ENCODE peak calls at places on chromosomes 2 and 18, in six cellular contexts. One of them, this sample, is unnamed.

GRCh38 chr2:467892-468630 is 180.2 kb upstream of the ALKAL2 start:
- DNase-seq in astrocyte of the spinal cord: no peak
- DNase-seq in AG04449: no peak
- DNase-seq in NB4: no peak
- DNase-seq in adrenal gland: no peak
- DNase-seq in ovary: no peak
- DNase-seq in this sample: no peak

GRCh38 chr2:118716102-118716501 is 131.3 kb downstream of the EN1 start:
- DNase-seq in NB4: no peak
- DNase-seq in astrocyte of the spinal cord: no peak
- DNase-seq in AG04449: no peak
- DNase-seq in adrenal gland: no peak
- DNase-seq in ovary: no peak
- DNase-seq in this sample: no peak

GRCh38 chr2:38535745-38536506 is 66.8 kb downstream of the HNRNPLL start:
- DNase-seq in AG04449: no peak
- DNase-seq in ovary: peak; percentile 86
- DNase-seq in astrocyte of the spinal cord: peak; percentile 55
- DNase-seq in adrenal gland: peak; percentile 87
- DNase-seq in NB4: peak; percentile 82
- DNase-seq in this sample: peak; percentile 92

GRCh38 chr2:26623541-26624497 is 17.3 kb downstream of the CIB4 start:
- DNase-seq in astrocyte of the spinal cord: no peak
- DNase-seq in NB4: no peak
- DNase-seq in ovary: peak; percentile 55
- DNase-seq in adrenal gland: peak; percentile 71
- DNase-seq in AG04449: no peak
- DNase-seq in this sample: no peak

GRCh38 chr2:206642075-206643025 is at the start of gene FAM237A:
- DNase-seq in NB4: peak; percentile 38
- DNase-seq in astrocyte of the spinal cord: peak; percentile 72
- DNase-seq in adrenal gland: peak; percentile 53
- DNase-seq in ovary: no peak
- DNase-seq in AG04449: no peak
- DNase-seq in this sample: peak; percentile 70

GRCh38 chr2:232976666-232977437 is 36.2 kb downstream of the NGEF start:
- DNase-seq in ovary: no peak
- DNase-seq in NB4: no peak
- DNase-seq in AG04449: no peak
- DNase-seq in astrocyte of the spinal cord: no peak
- DNase-seq in adrenal gland: no peak
- DNase-seq in this sample: peak; percentile 56

GRCh38 chr18:11167778-11168177 is 18.4 kb upstream of the PIEZO2 start:
- DNase-seq in AG04449: peak; percentile 67
- DNase-seq in adrenal gland: no peak
- DNase-seq in astrocyte of the spinal cord: peak; percentile 51
- DNase-seq in ovary: no peak
- DNase-seq in NB4: no peak
- DNase-seq in this sample: no peak

GRCh38 chr2:45743531-45744391 is 92.3 kb downstream of the PRKCE start:
- DNase-seq in adrenal gland: peak; percentile 25
- DNase-seq in AG04449: no peak
- DNase-seq in NB4: no peak
- DNase-seq in astrocyte of the spinal cord: peak; percentile 76
- DNase-seq in ovary: peak; percentile 32
- DNase-seq in this sample: no peak

GRCh38 chr2:106165064-106165463 is 29.0 kb downstream of the UXS1 start:
- DNase-seq in adrenal gland: no peak
- DNase-seq in AG04449: no peak
- DNase-seq in astrocyte of the spinal cord: no peak
- DNase-seq in ovary: no peak
- DNase-seq in NB4: peak; percentile 37
- DNase-seq in this sample: no peak

GRCh38 chr2:230909841-230910545 is 15.0 kb downstream of the GPR55 start:
- DNase-seq in AG04449: no peak
- DNase-seq in NB4: no peak
- DNase-seq in astrocyte of the spinal cord: no peak
- DNase-seq in adrenal gland: no peak
- DNase-seq in ovary: no peak
- DNase-seq in this sample: peak; percentile 62

GRCh38 chr2:235494716-235495372 is 1.0 kb downstream of the AGAP1 start:
- DNase-seq in NB4: no peak
- DNase-seq in ovary: peak; percentile 52
- DNase-seq in adrenal gland: peak; percentile 60
- DNase-seq in AG04449: no peak
- DNase-seq in astrocyte of the spinal cord: peak; percentile 33
- DNase-seq in this sample: no peak
- TF ChIP-seq CTCF in NB4: no peak
- TF ChIP-seq CTCF in ovary: no peak
- TF ChIP-seq CTCF in adrenal gland: no peak
- TF ChIP-seq CTCF in AG04449: peak; percentile 5
- TF ChIP-seq CTCF in astrocyte of the spinal cord: no peak
- TF ChIP-seq CTCF in this sample: peak; percentile 46

DNA sequence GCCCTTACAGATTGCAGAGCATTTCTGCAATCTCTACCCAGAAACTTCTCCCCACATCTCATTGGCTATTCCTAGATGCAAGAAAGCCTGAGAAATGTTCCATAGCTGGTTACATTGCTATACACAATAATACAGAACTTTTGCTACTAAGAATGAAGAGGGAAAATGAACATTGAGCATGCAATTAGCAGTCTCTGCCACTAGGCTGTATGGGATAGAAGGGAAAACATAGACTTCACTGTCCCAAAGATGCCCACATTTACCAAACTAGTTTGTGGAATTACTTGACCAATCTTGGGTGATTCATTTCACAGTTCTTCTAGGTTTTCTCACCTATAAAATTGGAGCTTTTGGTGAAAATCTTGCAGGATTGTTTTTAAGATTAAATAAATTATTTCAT is 265.7 kb upstream of the NT5C1B start:
- DNase-seq in AG04449: no peak
- DNase-seq in adrenal gland: no peak
- DNase-seq in NB4: no peak
- DNase-seq in astrocyte of the spinal cord: no peak
- DNase-seq in ovary: no peak
- DNase-seq in this sample: no peak
- TF ChIP-seq CTCF in AG04449: peak; percentile 39
- TF ChIP-seq CTCF in adrenal gland: peak; percentile 4
- TF ChIP-seq CTCF in NB4: peak; percentile 39
- TF ChIP-seq CTCF in astrocyte of the spinal cord: peak; percentile 53
- TF ChIP-seq CTCF in ovary: no peak
- TF ChIP-seq CTCF in this sample: peak; percentile 67

DNA sequence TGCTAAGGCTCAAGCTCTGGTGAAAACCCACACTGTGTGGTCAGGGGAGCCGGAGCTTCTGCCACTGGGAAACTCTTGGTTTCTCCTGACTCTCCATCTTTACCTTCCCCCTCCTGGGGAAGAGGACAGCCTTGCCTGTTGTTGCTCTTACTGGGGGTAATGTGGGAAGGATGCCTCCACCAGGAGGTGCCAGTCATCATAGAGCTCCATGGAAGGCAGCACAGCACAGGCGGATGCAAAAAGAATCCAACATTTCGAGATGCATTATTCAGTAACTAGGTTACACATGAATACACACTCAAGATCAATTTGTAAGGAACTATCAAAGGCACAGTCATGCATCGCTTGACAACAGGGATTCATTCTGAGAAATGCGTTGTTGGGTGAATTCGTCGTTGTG is 322.6 kb downstream of the AFF3 start:
- DNase-seq in ovary: no peak
- DNase-seq in astrocyte of the spinal cord: no peak
- DNase-seq in adrenal gland: no peak
- DNase-seq in AG04449: no peak
- DNase-seq in NB4: peak; percentile 10
- DNase-seq in this sample: no peak
- TF ChIP-seq CTCF in ovary: no peak
- TF ChIP-seq CTCF in astrocyte of the spinal cord: peak; percentile 33
- TF ChIP-seq CTCF in adrenal gland: no peak
- TF ChIP-seq CTCF in AG04449: peak; percentile 1
- TF ChIP-seq CTCF in NB4: no peak
- TF ChIP-seq CTCF in this sample: peak; percentile 38

DNA sequence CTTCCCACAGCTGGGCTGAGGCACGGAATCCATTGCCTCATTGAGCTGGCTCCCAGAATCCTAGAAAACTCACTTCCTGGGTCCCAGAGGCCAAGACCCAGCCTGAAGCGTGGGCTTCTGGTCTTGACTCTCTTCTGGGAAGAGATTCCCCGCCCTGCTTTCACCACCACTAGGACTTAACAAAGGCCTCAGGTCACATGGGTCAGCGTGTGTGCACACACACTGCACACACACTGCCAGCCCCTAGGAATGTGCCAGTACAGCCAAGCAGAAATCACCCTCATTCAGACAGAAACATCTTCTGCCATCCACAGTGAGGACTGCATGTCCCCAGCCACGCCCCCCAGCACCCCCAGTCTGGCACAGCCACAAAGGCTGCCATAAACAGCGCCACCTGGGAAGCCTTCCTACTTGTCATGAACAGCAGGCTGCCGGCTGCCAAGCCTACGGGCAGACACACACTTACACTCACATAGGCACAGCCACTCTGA is 165.7 kb downstream of the TNS1 start:
- DNase-seq in ovary: peak; percentile 62
- DNase-seq in AG04449: no peak
- DNase-seq in adrenal gland: peak; percentile 59
- DNase-seq in astrocyte of the spinal cord: peak; percentile 20
- DNase-seq in NB4: peak; percentile 21
- DNase-seq in this sample: no peak
- TF ChIP-seq CTCF in ovary: no peak
- TF ChIP-seq CTCF in AG04449: peak; percentile 39
- TF ChIP-seq CTCF in adrenal gland: no peak
- TF ChIP-seq CTCF in astrocyte of the spinal cord: peak; percentile 25
- TF ChIP-seq CTCF in NB4: peak; percentile 13
- TF ChIP-seq CTCF in this sample: peak; percentile 22

GRCh38 chr18:65567372-65567771 is 183.4 kb upstream of the CDH7 start:
- DNase-seq in adrenal gland: no peak
- DNase-seq in AG04449: no peak
- DNase-seq in NB4: peak; percentile 27
- DNase-seq in ovary: no peak
- DNase-seq in astrocyte of the spinal cord: peak; percentile 3
- DNase-seq in this sample: no peak
- TF ChIP-seq CTCF in adrenal gland: no peak
- TF ChIP-seq CTCF in AG04449: no peak
- TF ChIP-seq CTCF in NB4: peak; percentile 20
- TF ChIP-seq CTCF in ovary: no peak
- TF ChIP-seq CTCF in astrocyte of the spinal cord: peak; percentile 30
- TF ChIP-seq CTCF in this sample: peak; percentile 66

GRCh38 chr2:88949336-88949735 is 257.9 kb downstream of the RPIA start:
- DNase-seq in ovary: no peak
- DNase-seq in NB4: no peak
- DNase-seq in AG04449: no peak
- DNase-seq in astrocyte of the spinal cord: no peak
- DNase-seq in adrenal gland: no peak
- DNase-seq in this sample: no peak

GRCh38 chr2:88955607-88956006 is 264.1 kb downstream of the RPIA start:
- DNase-seq in NB4: no peak
- DNase-seq in ovary: no peak
- DNase-seq in astrocyte of the spinal cord: no peak
- DNase-seq in adrenal gland: no peak
- DNase-seq in AG04449: no peak
- DNase-seq in this sample: no peak

DNA sequence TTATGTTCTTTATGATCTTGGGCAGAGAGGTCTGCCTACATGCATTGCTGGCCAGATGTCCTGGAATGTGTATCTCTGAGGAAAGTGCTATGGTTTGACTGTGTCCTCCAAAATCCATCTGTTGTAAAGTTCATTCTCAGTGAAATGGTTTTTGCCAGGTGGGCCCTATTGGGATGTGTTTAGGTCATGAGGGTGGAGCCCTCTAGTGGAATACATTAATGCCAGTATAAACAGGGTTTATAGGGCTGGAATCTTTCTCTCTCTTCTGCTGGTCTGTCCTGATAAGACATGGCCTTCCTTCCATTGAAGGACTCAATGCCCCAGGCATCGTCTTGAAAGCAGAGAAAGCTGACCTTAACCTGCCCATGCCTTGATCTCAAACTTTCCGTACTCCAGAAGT is 258.5 kb downstream of the RPIA start:
- DNase-seq in AG04449: no peak
- DNase-seq in adrenal gland: no peak
- DNase-seq in ovary: no peak
- DNase-seq in NB4: peak; percentile 42
- DNase-seq in astrocyte of the spinal cord: no peak
- DNase-seq in this sample: no peak
- TF ChIP-seq CTCF in AG04449: no peak
- TF ChIP-seq CTCF in adrenal gland: no peak
- TF ChIP-seq CTCF in ovary: no peak
- TF ChIP-seq CTCF in NB4: peak; percentile 44
- TF ChIP-seq CTCF in astrocyte of the spinal cord: no peak
- TF ChIP-seq CTCF in this sample: peak; percentile 16

DNA sequence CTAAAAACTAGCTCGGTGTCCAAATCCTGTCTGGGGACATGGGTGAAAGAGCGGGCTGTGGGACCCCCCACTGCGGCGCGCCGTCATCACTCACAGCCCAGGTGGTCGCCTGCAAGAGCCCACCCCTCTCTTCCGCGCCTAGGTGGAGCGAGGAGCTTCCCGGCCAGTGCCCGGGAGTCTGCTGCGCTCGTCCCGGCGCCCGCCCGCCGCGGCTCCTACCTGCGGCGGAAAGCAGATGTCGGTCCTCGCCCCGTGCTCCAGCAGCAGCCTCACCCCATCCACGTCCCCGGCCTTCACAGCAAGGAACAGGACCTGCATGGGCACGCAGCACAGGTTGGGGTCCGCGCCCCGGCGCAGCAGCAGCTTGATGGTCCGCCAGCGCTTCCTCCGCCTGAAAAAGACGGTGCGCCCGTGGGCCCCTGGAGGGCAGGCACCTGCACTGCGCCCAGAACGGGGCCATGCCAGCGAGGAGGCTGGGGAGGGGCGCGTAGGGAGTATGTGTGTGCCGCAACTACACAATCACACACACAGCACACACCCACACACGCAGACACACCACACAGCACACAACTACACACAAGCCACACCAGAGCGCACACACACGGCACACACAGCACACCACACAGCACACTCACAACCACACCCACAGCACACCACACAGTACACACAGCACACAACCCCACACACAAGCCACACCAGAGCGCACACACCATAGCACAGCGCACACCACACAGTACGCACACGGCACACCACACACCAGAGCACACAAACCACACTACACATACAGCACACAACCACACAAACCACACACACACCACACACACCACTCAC is 37.4 kb downstream of the ANKMY1 start:
- DNase-seq in NB4: no peak
- DNase-seq in adrenal gland: peak; percentile 7
- DNase-seq in ovary: no peak
- DNase-seq in AG04449: no peak
- DNase-seq in astrocyte of the spinal cord: no peak
- DNase-seq in this sample: no peak
- TF ChIP-seq CTCF in NB4: no peak
- TF ChIP-seq CTCF in adrenal gland: no peak
- TF ChIP-seq CTCF in ovary: no peak
- TF ChIP-seq CTCF in AG04449: no peak
- TF ChIP-seq CTCF in astrocyte of the spinal cord: no peak
- TF ChIP-seq CTCF in this sample: no peak